ENCODE peak calls at places on chromosomes 2 and 18, in five cellular contexts. One of them, this sample, is unnamed.

GRCh38 chr2:37268111-37268510 is 36.7 kb downstream of the NDUFAF7 start:
- DNase-seq in heart left ventricle: no peak
- DNase-seq in ovary: no peak
- DNase-seq in tibial nerve: no peak
- DNase-seq in body of pancreas: no peak
- DNase-seq in this sample: no peak

GRCh38 chr2:204776781-204777559 is 231.7 kb downstream of the PARD3B start:
- DNase-seq in ovary: no peak
- DNase-seq in tibial nerve: no peak
- DNase-seq in heart left ventricle: no peak
- DNase-seq in body of pancreas: no peak
- DNase-seq in this sample: no peak

GRCh38 chr2:102016399-102016955 is 24.7 kb downstream of the IL1R2 start:
- DNase-seq in heart left ventricle: no peak
- DNase-seq in ovary: no peak
- DNase-seq in body of pancreas: no peak
- DNase-seq in tibial nerve: no peak
- DNase-seq in this sample: no peak

GRCh38 chr2:126661001-126661400 is 5.0 kb downstream of the GYPC start:
- DNase-seq in heart left ventricle: no peak
- DNase-seq in body of pancreas: no peak
- DNase-seq in ovary: no peak
- DNase-seq in tibial nerve: no peak
- DNase-seq in this sample: peak; percentile 40

GRCh38 chr18:59685501-59685900 is 11.7 kb downstream of the CCBE1 start:
- DNase-seq in tibial nerve: no peak
- DNase-seq in ovary: no peak
- DNase-seq in heart left ventricle: no peak
- DNase-seq in body of pancreas: no peak
- DNase-seq in this sample: no peak

GRCh38 chr2:17976871-17977746 is 98.6 kb downstream of the KCNS3 start:
- DNase-seq in tibial nerve: no peak
- DNase-seq in body of pancreas: peak; percentile 16
- DNase-seq in ovary: no peak
- DNase-seq in heart left ventricle: peak; percentile 30
- DNase-seq in this sample: no peak

GRCh38 chr18:31161757-31162418 is 768 bp downstream of the DSC1 start:
- DNase-seq in heart left ventricle: no peak
- DNase-seq in ovary: no peak
- DNase-seq in tibial nerve: no peak
- DNase-seq in body of pancreas: no peak
- DNase-seq in this sample: no peak

GRCh38 chr18:62101236-62101635 is 85.6 kb downstream of the PIGN start:
- DNase-seq in heart left ventricle: no peak
- DNase-seq in tibial nerve: no peak
- DNase-seq in ovary: no peak
- DNase-seq in body of pancreas: no peak
- DNase-seq in this sample: no peak

GRCh38 chr2:27795868-27796277 is 24.4 kb downstream of the MRPL33 start:
- DNase-seq in body of pancreas: no peak
- DNase-seq in ovary: no peak
- DNase-seq in tibial nerve: no peak
- DNase-seq in heart left ventricle: no peak
- DNase-seq in this sample: no peak

GRCh38 chr2:80151651-80152050 is 152.9 kb downstream of the LRRTM1 start:
- DNase-seq in heart left ventricle: no peak
- DNase-seq in ovary: no peak
- DNase-seq in body of pancreas: no peak
- DNase-seq in tibial nerve: no peak
- DNase-seq in this sample: no peak

GRCh38 chr2:48205137-48205798 is 299.0 kb upstream of the FBXO11 start:
- DNase-seq in ovary: no peak
- DNase-seq in tibial nerve: no peak
- DNase-seq in heart left ventricle: no peak
- DNase-seq in body of pancreas: no peak
- DNase-seq in this sample: peak; percentile 49

GRCh38 chr18:2547477-2548087 is 23.7 kb downstream of the METTL4 start:
- DNase-seq in ovary: no peak
- DNase-seq in body of pancreas: no peak
- DNase-seq in tibial nerve: no peak
- DNase-seq in heart left ventricle: no peak
- DNase-seq in this sample: peak; percentile 68

GRCh38 chr2:152167070-152167469 is 8.5 kb downstream of the STAM2 start:
- DNase-seq in body of pancreas: no peak
- DNase-seq in tibial nerve: no peak
- DNase-seq in ovary: no peak
- DNase-seq in heart left ventricle: no peak
- DNase-seq in this sample: no peak

GRCh38 chr18:79615091-79615490 is 64.5 kb upstream of the CTDP1 start:
- DNase-seq in ovary: peak; percentile 16
- DNase-seq in heart left ventricle: no peak
- DNase-seq in tibial nerve: no peak
- DNase-seq in body of pancreas: no peak
- DNase-seq in this sample: no peak

GRCh38 chr2:29011650-29012060 is 30.6 kb downstream of the TOGARAM2 start:
- DNase-seq in heart left ventricle: peak; percentile 91
- DNase-seq in ovary: peak; percentile 40
- DNase-seq in body of pancreas: peak; percentile 53
- DNase-seq in tibial nerve: no peak
- DNase-seq in this sample: no peak

GRCh38 chr2:9668686-9669338 is 38.0 kb upstream of the YWHAQ start:
- DNase-seq in body of pancreas: peak; percentile 41
- DNase-seq in ovary: no peak
- DNase-seq in tibial nerve: no peak
- DNase-seq in heart left ventricle: no peak
- DNase-seq in this sample: no peak

GRCh38 chr2:124649001-124649400 is 623.9 kb downstream of the CNTNAP5 start:
- DNase-seq in ovary: no peak
- DNase-seq in tibial nerve: no peak
- DNase-seq in heart left ventricle: no peak
- DNase-seq in body of pancreas: no peak
- DNase-seq in this sample: no peak

GRCh38 chr2:88077076-88077475 is 9.5 kb downstream of the SMYD1 start:
- DNase-seq in tibial nerve: no peak
- DNase-seq in heart left ventricle: peak; percentile 67
- DNase-seq in body of pancreas: no peak
- DNase-seq in ovary: no peak
- DNase-seq in this sample: no peak

GRCh38 chr2:215434447-215435260 is 1.2 kb downstream of the FN1 start:
- DNase-seq in body of pancreas: no peak
- DNase-seq in heart left ventricle: no peak
- DNase-seq in ovary: no peak
- DNase-seq in tibial nerve: no peak
- DNase-seq in this sample: no peak

GRCh38 chr2:2646312-2647051 is 315.4 kb upstream of the MYT1L start:
- DNase-seq in heart left ventricle: no peak
- DNase-seq in body of pancreas: no peak
- DNase-seq in tibial nerve: no peak
- DNase-seq in ovary: no peak
- DNase-seq in this sample: no peak

GRCh38 chr2:109364212-109364611 is 235.2 kb downstream of the SH3RF3 start:
- DNase-seq in heart left ventricle: no peak
- DNase-seq in tibial nerve: no peak
- DNase-seq in body of pancreas: no peak
- DNase-seq in ovary: no peak
- DNase-seq in this sample: no peak

GRCh38 chr2:191566347-191566746 is 111.6 kb upstream of the NABP1 start:
- DNase-seq in tibial nerve: peak; percentile 37
- DNase-seq in body of pancreas: peak; percentile 82
- DNase-seq in ovary: no peak
- DNase-seq in heart left ventricle: peak; percentile 52
- DNase-seq in this sample: peak; percentile 79

GRCh38 chr2:43511199-43511598 is 84.6 kb downstream of the THADA start:
- DNase-seq in heart left ventricle: no peak
- DNase-seq in tibial nerve: no peak
- DNase-seq in body of pancreas: no peak
- DNase-seq in ovary: no peak
- DNase-seq in this sample: no peak

GRCh38 chr2:151156431-151156830 is 105.2 kb downstream of the RBM43 start:
- DNase-seq in body of pancreas: no peak
- DNase-seq in tibial nerve: no peak
- DNase-seq in ovary: no peak
- DNase-seq in heart left ventricle: no peak
- DNase-seq in this sample: no peak

DNA sequence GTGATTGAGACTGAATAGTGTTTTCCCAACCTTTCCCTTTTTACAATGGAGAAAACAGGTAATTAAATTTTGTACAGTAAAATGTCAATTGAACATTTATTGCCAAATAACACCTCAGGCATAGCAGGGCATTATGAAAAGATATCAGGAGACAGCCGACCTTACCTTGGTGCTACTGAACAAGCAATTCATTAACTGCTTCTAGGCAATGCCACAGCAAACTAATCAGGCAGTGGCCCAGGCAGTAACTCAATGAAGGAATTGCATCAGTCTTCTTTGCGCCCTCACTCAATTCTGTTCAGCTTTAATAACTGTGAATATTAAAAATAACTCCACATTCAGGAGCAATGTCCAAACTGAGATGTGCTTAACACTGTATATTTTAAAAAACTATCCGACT is 6.1 kb downstream of the PLCL1 start:
- DNase-seq in body of pancreas: no peak
- DNase-seq in ovary: no peak
- DNase-seq in heart left ventricle: no peak
- DNase-seq in tibial nerve: no peak
- DNase-seq in this sample: no peak
- TF ChIP-seq POLR2A in body of pancreas: no peak
- TF ChIP-seq POLR2A in ovary: no peak
- TF ChIP-seq POLR2A in heart left ventricle: no peak
- TF ChIP-seq POLR2A in tibial nerve: no peak
- TF ChIP-seq POLR2A in this sample: no peak

GRCh38 chr2:224982910-224983688 is 59.2 kb downstream of the DOCK10 start:
- DNase-seq in body of pancreas: peak; percentile 14
- DNase-seq in ovary: no peak
- DNase-seq in heart left ventricle: peak; percentile 34
- DNase-seq in tibial nerve: no peak
- DNase-seq in this sample: no peak
- TF ChIP-seq POLR2A in body of pancreas: no peak
- TF ChIP-seq POLR2A in ovary: no peak
- TF ChIP-seq POLR2A in heart left ventricle: no peak
- TF ChIP-seq POLR2A in tibial nerve: no peak
- TF ChIP-seq POLR2A in this sample: no peak

GRCh38 chr18:22188551-22189267 is 19.3 kb downstream of the GATA6 start:
- DNase-seq in body of pancreas: no peak
- DNase-seq in tibial nerve: no peak
- DNase-seq in heart left ventricle: no peak
- DNase-seq in ovary: peak; percentile 31
- DNase-seq in this sample: no peak
- TF ChIP-seq POLR2A in body of pancreas: no peak
- TF ChIP-seq POLR2A in tibial nerve: no peak
- TF ChIP-seq POLR2A in heart left ventricle: no peak
- TF ChIP-seq POLR2A in ovary: no peak
- TF ChIP-seq POLR2A in this sample: no peak

GRCh38 chr2:198004173-198004572 is 199.8 kb downstream of the PLCL1 start:
- DNase-seq in tibial nerve: no peak
- DNase-seq in heart left ventricle: no peak
- DNase-seq in body of pancreas: no peak
- DNase-seq in ovary: no peak
- DNase-seq in this sample: no peak

GRCh38 chr2:198006733-198007132 is 202.3 kb downstream of the PLCL1 start:
- DNase-seq in body of pancreas: no peak
- DNase-seq in heart left ventricle: no peak
- DNase-seq in ovary: no peak
- DNase-seq in tibial nerve: no peak
- DNase-seq in this sample: no peak

GRCh38 chr2:198000417-198000816 is 196.0 kb downstream of the PLCL1 start:
- DNase-seq in tibial nerve: no peak
- DNase-seq in ovary: no peak
- DNase-seq in body of pancreas: no peak
- DNase-seq in heart left ventricle: no peak
- DNase-seq in this sample: no peak

GRCh38 chr2:198008230-198008629 is 203.8 kb downstream of the PLCL1 start:
- DNase-seq in tibial nerve: no peak
- DNase-seq in body of pancreas: no peak
- DNase-seq in ovary: no peak
- DNase-seq in heart left ventricle: no peak
- DNase-seq in this sample: no peak

DNA sequence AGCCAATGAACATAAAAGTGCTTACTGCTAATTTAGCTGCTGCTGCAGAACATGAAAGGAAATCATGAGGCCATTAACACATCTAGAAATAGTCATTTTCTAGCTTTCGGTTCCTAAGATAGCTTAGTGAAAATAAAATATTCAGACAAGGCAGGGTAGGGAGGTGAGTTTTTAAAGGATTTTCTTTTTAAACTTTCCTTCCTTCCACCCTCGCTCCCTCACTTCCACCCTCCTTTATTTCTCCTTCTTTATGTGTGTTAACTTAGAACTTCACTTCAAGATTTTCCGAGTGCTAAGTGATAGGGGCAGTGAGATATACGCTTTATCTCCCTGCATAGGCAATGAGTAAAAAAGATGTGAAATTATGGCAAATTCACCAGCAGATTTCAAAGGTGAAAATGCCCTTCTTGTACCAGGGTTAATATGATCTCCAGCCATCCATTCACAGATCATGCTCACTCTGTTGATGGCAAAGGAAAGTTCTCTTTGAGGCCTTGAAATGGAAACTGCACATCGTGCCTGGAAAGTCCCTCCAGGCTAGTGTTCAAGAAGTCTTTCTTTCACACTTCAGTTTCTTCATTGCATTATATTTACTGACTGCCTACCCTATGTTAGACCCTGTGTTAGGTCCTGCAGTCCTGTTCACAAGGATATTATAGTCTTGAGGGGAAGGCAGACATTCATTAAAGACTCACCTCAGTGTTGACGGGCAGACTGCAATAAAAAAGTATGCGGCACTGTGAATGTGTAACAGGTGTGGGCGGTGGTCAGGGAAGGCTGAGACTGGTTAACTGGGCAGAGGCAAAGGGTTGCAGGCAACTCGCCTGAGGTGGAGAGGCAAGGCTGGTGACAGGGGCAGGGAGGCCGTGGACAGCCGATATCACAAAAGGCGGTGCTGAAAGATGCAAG is 200.8 kb downstream of the PLCL1 start:
- DNase-seq in heart left ventricle: no peak
- DNase-seq in tibial nerve: no peak
- DNase-seq in body of pancreas: no peak
- DNase-seq in ovary: no peak
- DNase-seq in this sample: no peak
- TF ChIP-seq POLR2A in heart left ventricle: no peak
- TF ChIP-seq POLR2A in tibial nerve: no peak
- TF ChIP-seq POLR2A in body of pancreas: no peak
- TF ChIP-seq POLR2A in ovary: no peak
- TF ChIP-seq POLR2A in this sample: no peak

DNA sequence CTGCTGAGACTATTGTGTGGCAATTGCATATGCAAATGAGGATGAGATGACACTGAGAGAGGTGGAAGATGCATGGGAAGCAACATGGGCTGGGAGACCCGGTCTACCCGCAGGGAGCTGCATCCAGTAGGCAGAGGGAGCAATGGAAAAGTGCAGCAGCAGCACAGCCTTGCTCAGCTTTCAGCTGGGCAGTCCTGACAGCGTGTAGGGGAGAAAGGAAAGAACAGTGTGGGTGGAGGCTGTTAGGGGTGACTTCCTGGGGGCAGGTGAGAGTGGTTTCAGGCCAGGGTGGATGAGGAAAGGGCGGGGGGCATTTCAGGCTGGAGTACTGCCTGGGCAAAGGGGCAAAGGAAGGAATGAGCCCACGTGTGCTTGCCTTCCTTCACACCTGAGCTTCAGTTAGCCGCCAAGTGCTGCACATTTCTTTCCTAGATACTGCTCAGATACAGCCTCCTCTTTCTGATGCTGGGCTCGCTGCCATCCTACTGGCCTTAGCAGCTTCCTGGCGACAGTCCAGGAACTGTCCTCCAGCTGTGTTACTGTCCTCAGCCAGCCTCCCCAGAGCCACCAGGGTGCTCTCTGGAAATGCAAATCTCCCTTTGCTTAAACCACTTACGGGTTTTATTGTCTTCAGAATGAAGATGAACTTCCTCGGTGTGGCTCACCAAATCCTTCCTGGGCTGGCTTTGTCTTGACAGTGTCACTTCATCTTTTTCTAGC is 276.3 kb downstream of the TSN start:
- DNase-seq in ovary: no peak
- DNase-seq in tibial nerve: no peak
- DNase-seq in body of pancreas: peak; percentile 24
- DNase-seq in heart left ventricle: peak; percentile 47
- DNase-seq in this sample: no peak
- TF ChIP-seq POLR2A in ovary: no peak
- TF ChIP-seq POLR2A in tibial nerve: no peak
- TF ChIP-seq POLR2A in body of pancreas: no peak
- TF ChIP-seq POLR2A in heart left ventricle: no peak
- TF ChIP-seq POLR2A in this sample: no peak